ENCODE peak calls at places on chromosomes 11 and 22, in ten cellular contexts. K is GM23338; H is stimulated activated naive B cell treated with anti-CD40 and anti-IgM and Interleukin-4, amounts not matched to agents 10 μg/mL and 1 μg/mL and 100 μg/mL, for 72 hours; J is ecto neural progenitor cell; Q is tibial artery; I is NCI-H1048; N is effector CD4-positive, alpha-beta T cell; D is NCI-H774; E is tibial nerve; O is right atrium auricular region. U is an unnamed sample.

GRCh38 chr11:79440451-79441158 is at the start of gene TENM4:
- DNase-seq in K (peak; percentile 49), H (peak; percentile 54), J (peak; percentile 83), Q (peak; percentile 85), I (peak; percentile 40), N (no peak), D (peak; percentile 83), E (peak; percentile 71), O (no peak), U (no peak)

GRCh38 chr11:15864021-15864805 is 492.1 kb downstream of the SOX6 start:
- DNase-seq in K (peak; percentile 48), H (no peak), J (no peak), Q (no peak), I (no peak), N (no peak), D (no peak), E (no peak), O (no peak), U (no peak)

GRCh38 chr11:125332821-125333220 is 163.2 kb downstream of the FEZ1 start:
- DNase-seq in K (no peak), H (no peak), J (no peak), Q (peak; percentile 48), I (no peak), N (no peak), D (no peak), E (no peak), O (no peak), U (no peak)

GRCh38 chr11:74694136-74694535 is 37.1 kb downstream of the CHRDL2 start:
- DNase-seq in K (peak; percentile 45), H (no peak), J (no peak), Q (no peak), I (no peak), N (no peak), D (no peak), E (no peak), O (no peak), U (no peak)

GRCh38 chr11:75574698-75575265 is 12.7 kb downstream of the SERPINH1 start:
- DNase-seq in K (no peak), H (no peak), J (no peak), Q (no peak), I (no peak), N (no peak), D (no peak), E (no peak), O (no peak), U (no peak)

GRCh38 chr11:64549969-64550368 is 41.1 kb upstream of the SLC22A12 start:
- DNase-seq in K (no peak), H (no peak), J (no peak), Q (no peak), I (no peak), N (no peak), D (no peak), E (no peak), O (no peak), U (no peak)

GRCh38 chr11:33125025-33125424 is 36.3 kb downstream of the CSTF3 start:
- DNase-seq in K (no peak), H (no peak), J (no peak), Q (no peak), I (no peak), N (no peak), D (no peak), E (no peak), O (no peak), U (no peak)

GRCh38 chr22:43921361-43921760 is 2.2 kb upstream of the PNPLA3 start:
- DNase-seq in K (no peak), H (no peak), J (no peak), Q (no peak), I (no peak), N (no peak), D (no peak), E (no peak), O (no peak), U (no peak)

GRCh38 chr22:20206709-20207215 is 55.9 kb upstream of the CCDC188 start:
- DNase-seq in K (no peak), H (no peak), J (no peak), Q (no peak), I (no peak), N (no peak), D (no peak), E (no peak), O (no peak), U (no peak)